ENCODE peak calls at places on chromosomes 5 and 9, in four cellular contexts. P, Y, D and I are unnamed samples.
A peak's percentile ranks its signal among the peaks of the same experiment; 100 is the strongest.

GRCh38 chr5:137201876-137202275 is 297.2 kb downstream of the SPOCK1 start:
- DNase-seq in P (peak; percentile 59), Y (peak; percentile 8), D (no peak), I (no peak)

GRCh38 chr5:108818613-108819272 is 71.0 kb downstream of the FER start:
- DNase-seq in D (no peak), Y (peak; percentile 51), P (peak; percentile 82), I (no peak)

GRCh38 chr9:16150501-16150900 is 597.7 kb downstream of the CCDC171 start:
- DNase-seq in P (no peak), Y (no peak), D (no peak), I (no peak)

GRCh38 chr9:7549261-7549660 is 250.3 kb downstream of the DMAC1 start:
- DNase-seq in P (no peak), D (no peak), Y (no peak), I (peak; percentile 74)

GRCh38 chr5:117690603-117691002 is 1116.0 kb upstream of the SEMA6A start:
- DNase-seq in D (no peak), P (no peak), Y (no peak), I (peak; percentile 9)

GRCh38 chr5:93570294-93571110 is 10.5 kb downstream of the NR2F1-AS1 start:
- DNase-seq in Y (no peak), P (no peak), D (no peak), I (peak; percentile 67)

GRCh38 chr5:132608107-132608506 is 49.9 kb upstream of the IL13 start:
- DNase-seq in Y (no peak), D (no peak), P (no peak), I (no peak)

GRCh38 chr9:14136646-14137370 is 177.1 kb downstream of the NFIB start:
- DNase-seq in P (no peak), Y (no peak), D (no peak), I (no peak)

GRCh38 chr9:13113201-13113600 is 166.3 kb downstream of the MPDZ start:
- DNase-seq in Y (peak; percentile 59), P (peak; percentile 72), D (no peak), I (no peak)

GRCh38 chr5:81601912-81602311 is 149.0 kb downstream of the SSBP2 start:
- DNase-seq in P (peak; percentile 36), D (no peak), Y (peak; percentile 40), I (no peak)

GRCh38 chr5:31786001-31786757 is 147.2 kb downstream of the PDZD2 start:
- DNase-seq in P (no peak), Y (no peak), D (no peak), I (no peak)

DNA sequence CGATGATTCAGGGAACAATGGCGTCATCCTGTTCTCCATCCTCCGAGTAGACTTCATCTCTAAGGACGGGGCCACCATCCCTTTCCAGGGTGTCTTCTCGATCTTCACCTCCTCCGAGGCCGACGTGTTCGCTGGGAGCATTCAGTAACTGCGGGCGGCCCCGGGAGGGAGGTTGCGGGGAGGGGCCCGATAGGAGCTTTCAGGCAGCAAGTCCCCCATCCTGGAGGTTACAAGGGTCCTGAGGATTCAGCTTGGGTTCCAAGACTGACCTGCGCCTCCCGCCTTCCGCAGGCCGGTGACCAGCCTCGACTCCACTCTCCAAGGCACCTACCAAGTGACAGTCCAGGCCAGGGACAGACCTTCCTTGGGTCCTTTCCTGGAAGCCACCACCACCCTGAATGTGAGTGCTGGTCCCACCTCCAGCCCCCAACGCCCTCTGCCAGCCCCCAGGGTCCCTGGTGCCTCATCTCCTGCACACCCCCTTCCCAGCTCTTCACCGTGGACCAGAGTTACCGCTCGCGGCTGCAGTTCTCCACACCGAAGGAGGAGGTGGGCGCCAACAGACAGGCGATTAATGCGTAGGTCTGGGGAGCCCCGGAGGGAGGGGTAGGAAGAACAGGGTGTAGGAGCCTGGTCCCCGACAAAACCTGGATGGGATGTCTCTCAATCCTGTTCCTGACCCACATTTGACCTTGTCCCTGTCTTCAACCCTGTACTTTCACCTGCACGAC is 20.8 kb downstream of the GPRIN1 start:
- DNase-seq in D (no peak), Y (no peak), P (no peak), I (no peak)
- H3K4me3 ChIP-seq in D (no peak overlapping the region), Y (no peak overlapping the region), P (no peak overlapping the region), I (no peak overlapping the region)

DNA sequence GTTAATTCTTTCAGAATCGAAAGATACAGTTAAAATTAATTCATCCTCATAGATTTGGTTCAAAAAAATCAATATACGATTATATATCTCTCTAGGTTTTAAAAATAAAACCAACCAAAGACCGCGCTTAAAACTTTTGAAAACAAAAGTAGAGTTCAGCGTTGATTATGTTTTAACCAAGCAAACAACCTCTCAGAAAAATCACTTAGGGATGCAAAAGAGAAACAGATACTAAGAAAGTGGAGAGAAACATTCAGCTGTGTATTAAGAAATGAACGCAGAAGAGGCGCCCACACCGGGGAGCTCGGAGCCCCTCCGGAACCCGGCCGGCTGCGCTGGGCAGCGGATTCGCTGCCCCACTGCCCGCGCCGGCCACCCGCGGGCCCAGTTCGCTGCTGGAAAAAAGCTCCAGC is 1.4 kb downstream of the PITX1 start:
- DNase-seq in D (no peak), Y (no peak), P (no peak), I (no peak)
- H3K9ac ChIP-seq in D (no peak overlapping the region), Y (peak overlapping the region; percentile 83), P (peak overlapping the region; percentile 95), I (no peak overlapping the region)

GRCh38 chr5:120735076-120735475 is 271.0 kb downstream of the PRR16 start:
- DNase-seq in D (no peak), P (peak; percentile 7), Y (peak; percentile 14), I (no peak)
- H3K4me2 ChIP-seq in D (no peak overlapping the region), P (no peak overlapping the region), Y (no peak overlapping the region), I (no peak overlapping the region)

DNA sequence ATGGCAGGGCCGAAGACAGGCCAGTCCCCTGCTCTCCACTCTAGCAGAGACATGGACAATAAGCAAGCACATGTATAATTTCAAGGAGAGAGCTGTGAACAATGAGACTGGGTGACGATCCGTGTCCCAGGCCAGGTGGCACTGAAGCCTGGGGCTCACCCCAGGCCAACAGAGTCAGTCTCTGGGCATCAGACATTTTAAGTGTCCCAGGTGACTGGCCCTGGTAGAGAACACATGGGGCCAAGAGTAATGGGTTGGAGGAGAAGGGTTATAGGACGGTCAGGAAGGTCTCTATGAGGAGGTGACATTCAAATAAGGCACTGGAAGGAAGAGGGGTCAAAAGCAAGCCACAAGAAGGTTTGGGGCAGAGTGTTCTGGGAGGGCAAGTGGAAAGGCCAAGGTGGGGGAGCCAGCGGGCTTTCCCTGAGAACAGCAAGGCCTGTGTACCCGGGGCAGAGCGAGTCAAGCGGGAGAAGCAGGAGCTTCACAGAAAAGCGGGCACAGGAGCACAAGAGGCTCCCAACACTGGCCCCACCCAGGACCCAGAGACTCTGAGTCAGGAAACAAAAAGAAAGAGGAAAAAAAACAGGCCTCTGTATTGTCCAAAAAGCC is 1.1 kb upstream of the AKNA start:
- DNase-seq in Y (no peak), P (no peak), D (no peak), I (no peak)
- H3K4me3 ChIP-seq in Y (no peak overlapping the region), P (no peak overlapping the region), D (no peak overlapping the region), I (no peak overlapping the region)

DNA sequence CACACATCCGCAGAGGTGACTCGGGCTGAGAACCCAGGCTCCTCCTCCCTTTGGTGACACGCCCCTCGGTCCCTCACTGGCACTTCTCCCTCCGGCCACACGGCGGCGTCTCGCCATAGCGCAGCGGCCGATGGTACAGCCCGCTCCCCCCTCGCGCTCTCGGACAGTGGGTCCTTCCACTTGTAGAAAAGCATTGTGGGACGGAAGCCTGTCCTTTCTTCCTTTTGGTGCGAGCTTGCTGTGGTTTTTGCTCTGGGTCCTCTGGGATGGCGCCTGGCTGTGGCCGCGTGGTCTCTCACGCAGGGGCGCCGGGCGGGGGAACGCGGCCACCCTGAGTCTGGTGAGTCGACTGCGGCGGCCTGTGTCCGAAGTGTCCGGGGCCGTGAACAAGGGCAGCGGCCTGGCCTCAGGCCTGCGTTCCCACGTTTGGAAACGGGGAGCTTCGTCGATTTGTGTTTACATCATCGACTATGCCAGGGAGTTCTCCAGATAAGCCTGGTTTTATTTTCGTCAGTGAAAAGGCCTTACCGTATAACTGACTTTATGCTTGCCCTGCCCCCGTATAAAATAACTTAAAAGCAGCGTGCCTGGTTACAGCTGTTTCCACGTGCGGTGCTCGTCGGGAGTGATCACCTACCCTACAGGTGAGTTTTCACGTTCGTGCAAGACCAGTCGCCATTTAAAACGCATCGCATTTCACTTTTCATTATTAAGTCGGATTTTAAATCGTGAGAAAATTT is 258.3 kb downstream of the EPB41L4A start:
- DNase-seq in P (peak; percentile 88), Y (peak; percentile 90), D (peak; percentile 84), I (peak; percentile 87)
- H3K9ac ChIP-seq in P (peak overlapping the region; percentile 89), Y (peak overlapping the region; percentile 97), D (peak overlapping the region; percentile 98), I (peak overlapping the region; percentile 96)

DNA sequence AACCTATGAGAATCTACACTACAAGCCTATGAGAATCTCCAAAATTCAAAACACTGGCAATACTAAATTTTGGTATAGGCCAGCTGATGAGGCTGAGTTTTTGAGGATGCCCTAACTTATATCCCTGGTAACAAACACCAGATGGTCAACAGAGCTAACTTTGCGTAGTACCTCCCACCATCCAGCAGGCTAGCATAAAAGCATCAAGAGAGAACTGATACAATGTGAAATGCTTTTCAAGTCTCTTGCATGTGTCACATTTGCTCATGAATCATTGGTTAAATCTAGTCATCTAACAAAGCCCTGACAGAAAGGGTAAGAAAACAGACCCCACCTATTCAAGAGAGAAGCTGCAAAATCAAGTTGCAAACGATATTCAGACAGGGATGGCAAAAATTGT is 1609.7 kb upstream of the CDH9 start:
- DNase-seq in P (no peak), D (no peak), Y (peak; percentile 59), I (peak; percentile 24)
- H3K4me2 ChIP-seq in P (no peak overlapping the region), D (no peak overlapping the region), Y (no peak overlapping the region), I (no peak overlapping the region)

GRCh38 chr9:99588299-99588698 is 233.4 kb upstream of the NR4A3 start:
- DNase-seq in Y (no peak), P (no peak), D (no peak), I (no peak)
- H3K4me3 ChIP-seq in Y (no peak overlapping the region), P (no peak overlapping the region), D (no peak overlapping the region), I (no peak overlapping the region)

GRCh38 chr5:107092695-107093094 is 578.0 kb downstream of the EFNA5 start:
- DNase-seq in Y (peak; percentile 59), D (no peak), P (no peak), I (no peak)
- H3K9ac ChIP-seq in Y (no peak overlapping the region), D (no peak overlapping the region), P (no peak overlapping the region), I (no peak overlapping the region)

DNA sequence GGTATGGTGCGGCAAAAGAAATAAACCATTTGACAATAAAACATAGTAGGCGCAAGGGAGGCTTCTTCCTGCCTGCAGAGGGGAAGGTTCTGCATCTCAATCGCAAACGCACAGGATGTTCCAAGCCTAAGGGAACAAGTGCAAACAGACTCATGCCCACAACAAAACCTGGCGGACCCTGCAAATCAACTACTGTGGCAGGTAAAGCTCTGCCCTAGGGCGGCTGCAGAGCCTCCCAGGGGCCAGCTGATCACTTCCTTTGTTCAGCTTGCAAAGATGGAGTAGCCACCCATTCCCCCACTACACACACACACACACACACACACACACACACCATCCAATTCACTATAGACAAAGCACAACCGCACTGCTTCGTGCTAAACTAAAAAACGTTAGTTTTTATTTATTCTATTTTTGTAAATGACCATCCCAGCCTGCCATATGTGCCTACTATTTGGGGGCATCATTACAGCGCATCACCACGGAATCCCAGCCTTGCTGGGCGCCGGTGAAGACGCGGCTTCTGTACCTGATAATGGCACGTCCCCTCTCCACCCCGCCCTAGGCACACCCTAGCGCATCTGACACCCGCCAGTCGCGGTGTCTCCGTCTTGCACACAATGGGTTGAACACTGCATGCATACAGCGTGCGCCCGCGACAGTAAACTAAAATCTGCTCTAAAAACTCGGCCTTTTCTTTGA is 57.6 kb downstream of the DPYSL3 start:
- DNase-seq in D (no peak), Y (no peak), P (no peak), I (peak; percentile 64)
- H3K4me2 ChIP-seq in D (peak overlapping the region; percentile 76), Y (peak overlapping the region; percentile 96), P (peak overlapping the region; percentile 94), I (peak overlapping the region; percentile 89)

GRCh38 chr5:1667648-1668140 is 131.9 kb downstream of the MRPL36 start:
- DNase-seq in Y (no peak), D (no peak), P (no peak), I (no peak)
- H3K4me3 ChIP-seq in Y (no peak overlapping the region), D (peak overlapping the region; percentile 80), P (no peak overlapping the region), I (peak overlapping the region; percentile 56)